ENCODE peak calls at places on chromosome 19, in eight cellular contexts. One of them, this sample, is unnamed.

GRCh38 chr19:10018219-10018618 is 4.9 kb downstream of the RDH8 start:
- DNase-seq in upper lobe of right lung: no peak
- DNase-seq in cardiac muscle cell: no peak
- DNase-seq in mammary epithelial cell: peak
- DNase-seq in brain microvascular endothelial cell: no peak
- DNase-seq in fibroblast of villous mesenchyme: peak
- DNase-seq in GM12864: no peak
- DNase-seq in pancreas: no peak
- DNase-seq in this sample: no peak

GRCh38 chr19:50718255-50719118 is 1.1 kb downstream of the SHANK1 start:
- DNase-seq in upper lobe of right lung: no peak
- DNase-seq in cardiac muscle cell: no peak
- DNase-seq in mammary epithelial cell: no peak
- DNase-seq in brain microvascular endothelial cell: no peak
- DNase-seq in fibroblast of villous mesenchyme: no peak
- DNase-seq in GM12864: no peak
- DNase-seq in pancreas: no peak
- DNase-seq in this sample: no peak

GRCh38 chr19:7251502-7251901 is 42.7 kb downstream of the INSR start:
- DNase-seq in upper lobe of right lung: no peak
- DNase-seq in cardiac muscle cell: no peak
- DNase-seq in mammary epithelial cell: no peak
- DNase-seq in brain microvascular endothelial cell: no peak
- DNase-seq in fibroblast of villous mesenchyme: no peak
- DNase-seq in GM12864: no peak
- DNase-seq in pancreas: no peak
- DNase-seq in this sample: no peak

GRCh38 chr19:46784262-46785053 is 3.9 kb downstream of the SLC1A5 start:
- DNase-seq in upper lobe of right lung: peak
- DNase-seq in cardiac muscle cell: peak
- DNase-seq in mammary epithelial cell: peak
- DNase-seq in brain microvascular endothelial cell: peak
- DNase-seq in fibroblast of villous mesenchyme: peak
- DNase-seq in GM12864: peak
- DNase-seq in pancreas: peak
- DNase-seq in this sample: no peak

GRCh38 chr19:57755031-57755430 is 8.4 kb downstream of the ZNF776 start:
- DNase-seq in upper lobe of right lung: no peak
- DNase-seq in cardiac muscle cell: no peak
- DNase-seq in mammary epithelial cell: no peak
- DNase-seq in brain microvascular endothelial cell: no peak
- DNase-seq in fibroblast of villous mesenchyme: no peak
- DNase-seq in GM12864: no peak
- DNase-seq in pancreas: no peak
- DNase-seq in this sample: no peak

GRCh38 chr19:35495107-35496064 is 5.1 kb upstream of the KRTDAP start:
- DNase-seq in upper lobe of right lung: peak
- DNase-seq in cardiac muscle cell: peak
- DNase-seq in mammary epithelial cell: peak
- DNase-seq in brain microvascular endothelial cell: peak
- DNase-seq in fibroblast of villous mesenchyme: peak
- DNase-seq in GM12864: no peak
- DNase-seq in pancreas: peak
- DNase-seq in this sample: no peak

GRCh38 chr19:46372901-46373572 is 26.1 kb downstream of the PPP5C start:
- DNase-seq in upper lobe of right lung: peak
- DNase-seq in cardiac muscle cell: peak
- DNase-seq in mammary epithelial cell: no peak
- DNase-seq in brain microvascular endothelial cell: peak
- DNase-seq in fibroblast of villous mesenchyme: no peak
- DNase-seq in GM12864: no peak
- DNase-seq in pancreas: no peak
- DNase-seq in this sample: no peak

GRCh38 chr19:54389556-54389955 is 24.8 kb upstream of the LAIR1 start:
- DNase-seq in upper lobe of right lung: no peak
- DNase-seq in cardiac muscle cell: no peak
- DNase-seq in mammary epithelial cell: no peak
- DNase-seq in brain microvascular endothelial cell: no peak
- DNase-seq in fibroblast of villous mesenchyme: no peak
- DNase-seq in GM12864: no peak
- DNase-seq in pancreas: no peak
- DNase-seq in this sample: no peak

GRCh38 chr19:39341122-39341719 is 1.0 kb upstream of the SAMD4B start:
- DNase-seq in upper lobe of right lung: no peak
- DNase-seq in cardiac muscle cell: peak
- DNase-seq in mammary epithelial cell: no peak
- DNase-seq in brain microvascular endothelial cell: no peak
- DNase-seq in fibroblast of villous mesenchyme: no peak
- DNase-seq in GM12864: no peak
- DNase-seq in pancreas: peak
- DNase-seq in this sample: no peak

GRCh38 chr19:8512115-8512967 is 1.6 kb downstream of the ZNF414 start:
- DNase-seq in upper lobe of right lung: peak
- DNase-seq in cardiac muscle cell: peak
- DNase-seq in mammary epithelial cell: peak
- DNase-seq in brain microvascular endothelial cell: no peak
- DNase-seq in fibroblast of villous mesenchyme: no peak
- DNase-seq in GM12864: no peak
- DNase-seq in pancreas: no peak
- DNase-seq in this sample: no peak
- H3K4me3 ChIP-seq in upper lobe of right lung: no peak
- H3K4me3 ChIP-seq in cardiac muscle cell: no peak
- H3K4me3 ChIP-seq in mammary epithelial cell: peak
- H3K4me3 ChIP-seq in brain microvascular endothelial cell: no peak
- H3K4me3 ChIP-seq in fibroblast of villous mesenchyme: no peak
- H3K4me3 ChIP-seq in GM12864: no peak
- H3K4me3 ChIP-seq in pancreas: no peak
- H3K4me3 ChIP-seq in this sample: no peak

GRCh38 chr19:17329061-17329767 is 5.4 kb downstream of the ANO8 start:
- DNase-seq in upper lobe of right lung: no peak
- DNase-seq in cardiac muscle cell: no peak
- DNase-seq in mammary epithelial cell: no peak
- DNase-seq in brain microvascular endothelial cell: no peak
- DNase-seq in fibroblast of villous mesenchyme: no peak
- DNase-seq in GM12864: no peak
- DNase-seq in pancreas: no peak
- DNase-seq in this sample: no peak

GRCh38 chr19:17328517-17329060 is 6.1 kb downstream of the ANO8 start:
- DNase-seq in upper lobe of right lung: no peak
- DNase-seq in cardiac muscle cell: no peak
- DNase-seq in mammary epithelial cell: no peak
- DNase-seq in brain microvascular endothelial cell: no peak
- DNase-seq in fibroblast of villous mesenchyme: no peak
- DNase-seq in GM12864: no peak
- DNase-seq in pancreas: no peak
- DNase-seq in this sample: no peak

GRCh38 chr19:17326595-17326966 is 8.1 kb downstream of the ANO8 start:
- DNase-seq in upper lobe of right lung: no peak
- DNase-seq in cardiac muscle cell: no peak
- DNase-seq in mammary epithelial cell: peak
- DNase-seq in brain microvascular endothelial cell: no peak
- DNase-seq in fibroblast of villous mesenchyme: no peak
- DNase-seq in GM12864: no peak
- DNase-seq in pancreas: no peak
- DNase-seq in this sample: no peak

GRCh38 chr19:17327068-17327653 is 7.5 kb downstream of the ANO8 start:
- DNase-seq in upper lobe of right lung: no peak
- DNase-seq in cardiac muscle cell: no peak
- DNase-seq in mammary epithelial cell: no peak
- DNase-seq in brain microvascular endothelial cell: no peak
- DNase-seq in fibroblast of villous mesenchyme: no peak
- DNase-seq in GM12864: no peak
- DNase-seq in pancreas: no peak
- DNase-seq in this sample: no peak

DNA sequence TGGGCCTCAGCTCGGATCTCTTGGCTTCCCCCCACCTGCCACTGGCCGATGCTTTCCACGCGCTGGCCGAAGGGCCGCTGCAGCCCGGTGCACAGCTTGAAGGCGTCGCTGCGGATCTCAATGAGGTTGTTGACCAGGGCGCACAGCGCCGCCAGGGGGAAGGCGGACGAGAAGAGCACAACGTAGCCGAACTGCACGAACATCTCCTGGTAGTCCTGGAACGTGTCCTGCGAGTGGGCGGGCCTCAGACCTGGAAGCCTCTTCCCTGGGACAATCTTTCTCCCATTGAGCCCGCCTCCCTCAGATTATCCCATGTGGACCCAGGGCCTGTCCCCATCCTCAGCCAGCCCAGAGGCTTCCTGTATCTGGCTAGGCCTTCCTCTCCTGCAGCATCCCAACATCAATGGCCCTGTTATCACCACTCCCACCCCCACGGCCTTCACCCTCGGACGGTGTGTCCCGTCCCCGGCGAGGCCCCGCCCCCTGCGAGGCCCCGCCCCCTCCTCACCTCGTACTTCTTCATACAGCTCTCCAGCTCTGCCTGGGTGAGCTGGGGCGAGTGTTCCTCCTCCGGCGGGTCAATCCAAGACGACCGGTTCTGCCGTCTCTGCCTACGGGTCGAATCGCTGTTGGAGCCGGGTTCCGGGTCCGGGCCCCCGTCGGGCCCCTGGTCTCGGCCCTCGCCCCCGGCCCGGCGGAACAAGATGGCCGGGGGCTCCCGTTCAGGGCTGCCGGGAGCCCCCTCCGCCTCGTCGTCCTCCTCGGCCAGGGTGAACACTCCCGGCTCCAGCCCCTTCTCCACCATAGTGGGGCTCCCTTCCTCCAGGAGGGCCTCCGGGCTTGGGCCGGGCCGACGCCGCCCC is 6.8 kb downstream of the ANO8 start:
- DNase-seq in upper lobe of right lung: peak
- DNase-seq in cardiac muscle cell: peak
- DNase-seq in mammary epithelial cell: peak
- DNase-seq in brain microvascular endothelial cell: no peak
- DNase-seq in fibroblast of villous mesenchyme: peak
- DNase-seq in GM12864: no peak
- DNase-seq in pancreas: peak
- DNase-seq in this sample: no peak
- TF ChIP-seq CTCF in upper lobe of right lung: peak
- TF ChIP-seq CTCF in cardiac muscle cell: peak
- TF ChIP-seq CTCF in mammary epithelial cell: peak
- TF ChIP-seq CTCF in brain microvascular endothelial cell: peak
- TF ChIP-seq CTCF in fibroblast of villous mesenchyme: peak
- TF ChIP-seq CTCF in GM12864: no peak
- TF ChIP-seq CTCF in pancreas: no peak
- TF ChIP-seq CTCF in this sample: peak

GRCh38 chr19:55549500-55550320 is 4.4 kb upstream of the SBK3 start:
- DNase-seq in upper lobe of right lung: no peak
- DNase-seq in cardiac muscle cell: peak
- DNase-seq in mammary epithelial cell: peak
- DNase-seq in brain microvascular endothelial cell: peak
- DNase-seq in fibroblast of villous mesenchyme: peak
- DNase-seq in GM12864: no peak
- DNase-seq in pancreas: no peak
- DNase-seq in this sample: peak
- H3K4me3 ChIP-seq in upper lobe of right lung: no peak
- H3K4me3 ChIP-seq in cardiac muscle cell: no peak
- H3K4me3 ChIP-seq in mammary epithelial cell: peak
- H3K4me3 ChIP-seq in brain microvascular endothelial cell: peak
- H3K4me3 ChIP-seq in fibroblast of villous mesenchyme: no peak
- H3K4me3 ChIP-seq in GM12864: no peak
- H3K4me3 ChIP-seq in pancreas: no peak
- H3K4me3 ChIP-seq in this sample: peak

DNA sequence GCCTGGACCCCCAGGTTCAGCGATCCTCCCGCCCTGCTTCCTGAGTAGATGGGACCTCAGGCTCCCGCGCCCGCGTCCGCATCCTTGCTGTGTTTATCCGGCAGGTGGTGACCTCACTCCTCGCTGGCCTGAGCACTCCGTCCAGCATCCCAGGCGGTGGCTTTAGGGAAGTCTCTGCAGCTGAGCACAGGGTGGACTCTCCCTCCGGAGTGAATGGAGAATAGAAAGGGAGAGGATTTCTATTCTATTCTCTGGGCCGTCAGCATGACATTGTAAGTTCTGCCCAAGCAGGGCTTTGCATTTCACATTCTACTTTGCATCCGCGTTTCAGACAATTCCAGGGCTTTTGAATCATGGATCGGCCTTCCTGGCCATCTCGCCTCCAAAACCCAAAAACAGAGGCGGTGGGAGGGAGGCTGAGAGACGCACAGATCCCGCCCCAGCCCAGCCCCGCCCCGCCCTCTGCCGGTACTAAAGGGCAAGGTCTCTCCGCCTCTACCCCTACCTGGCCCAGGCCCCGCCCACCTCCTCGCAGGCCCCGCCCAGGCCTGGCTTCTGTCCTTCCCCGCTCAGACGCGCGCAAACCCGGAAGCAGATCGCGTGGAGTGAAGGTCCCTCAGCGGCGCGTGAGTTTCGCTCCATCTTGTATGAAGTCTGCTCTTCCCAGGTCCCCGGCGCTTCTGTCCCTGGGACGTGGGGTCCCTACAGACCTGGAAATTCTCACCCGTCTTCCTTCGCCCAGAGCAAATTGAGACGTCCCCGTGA is at the start of gene ZNF525:
- DNase-seq in upper lobe of right lung: peak
- DNase-seq in cardiac muscle cell: peak
- DNase-seq in mammary epithelial cell: peak
- DNase-seq in brain microvascular endothelial cell: peak
- DNase-seq in fibroblast of villous mesenchyme: peak
- DNase-seq in GM12864: peak
- DNase-seq in pancreas: peak
- DNase-seq in this sample: no peak
- TF ChIP-seq CTCF in upper lobe of right lung: peak
- TF ChIP-seq CTCF in cardiac muscle cell: no peak
- TF ChIP-seq CTCF in mammary epithelial cell: peak
- TF ChIP-seq CTCF in brain microvascular endothelial cell: peak
- TF ChIP-seq CTCF in fibroblast of villous mesenchyme: no peak
- TF ChIP-seq CTCF in GM12864: peak
- TF ChIP-seq CTCF in pancreas: no peak
- TF ChIP-seq CTCF in this sample: peak

GRCh38 chr19:38223119-38223523 is 901 bp downstream of the DPF1 start:
- DNase-seq in upper lobe of right lung: no peak
- DNase-seq in cardiac muscle cell: no peak
- DNase-seq in mammary epithelial cell: no peak
- DNase-seq in brain microvascular endothelial cell: no peak
- DNase-seq in fibroblast of villous mesenchyme: no peak
- DNase-seq in GM12864: no peak
- DNase-seq in pancreas: no peak
- DNase-seq in this sample: no peak

GRCh38 chr19:38221919-38222828 is 1.8 kb downstream of the DPF1 start:
- DNase-seq in upper lobe of right lung: no peak
- DNase-seq in cardiac muscle cell: no peak
- DNase-seq in mammary epithelial cell: peak
- DNase-seq in brain microvascular endothelial cell: no peak
- DNase-seq in fibroblast of villous mesenchyme: no peak
- DNase-seq in GM12864: no peak
- DNase-seq in pancreas: no peak
- DNase-seq in this sample: no peak

GRCh38 chr19:38224014-38224862 is at the start of gene DPF1:
- DNase-seq in upper lobe of right lung: no peak
- DNase-seq in cardiac muscle cell: peak
- DNase-seq in mammary epithelial cell: peak
- DNase-seq in brain microvascular endothelial cell: peak
- DNase-seq in fibroblast of villous mesenchyme: peak
- DNase-seq in GM12864: peak
- DNase-seq in pancreas: no peak
- DNase-seq in this sample: no peak

GRCh38 chr19:38221421-38221820 is 2.6 kb downstream of the DPF1 start:
- DNase-seq in upper lobe of right lung: no peak
- DNase-seq in cardiac muscle cell: no peak
- DNase-seq in mammary epithelial cell: no peak
- DNase-seq in brain microvascular endothelial cell: no peak
- DNase-seq in fibroblast of villous mesenchyme: no peak
- DNase-seq in GM12864: no peak
- DNase-seq in pancreas: no peak
- DNase-seq in this sample: no peak

GRCh38 chr19:38223617-38224013 is 407 bp downstream of the DPF1 start:
- DNase-seq in upper lobe of right lung: no peak
- DNase-seq in cardiac muscle cell: no peak
- DNase-seq in mammary epithelial cell: no peak
- DNase-seq in brain microvascular endothelial cell: no peak
- DNase-seq in fibroblast of villous mesenchyme: no peak
- DNase-seq in GM12864: no peak
- DNase-seq in pancreas: no peak
- DNase-seq in this sample: no peak
- H3K4me3 ChIP-seq in upper lobe of right lung: peak
- H3K4me3 ChIP-seq in cardiac muscle cell: peak
- H3K4me3 ChIP-seq in mammary epithelial cell: peak
- H3K4me3 ChIP-seq in brain microvascular endothelial cell: peak
- H3K4me3 ChIP-seq in fibroblast of villous mesenchyme: peak
- H3K4me3 ChIP-seq in GM12864: peak
- H3K4me3 ChIP-seq in pancreas: no peak
- H3K4me3 ChIP-seq in this sample: peak